ENCODE peak calls at places on chromosomes 3 and 15, in four cellular contexts. R is stimulated activated naive CD8-positive, alpha-beta T cell treated with anti-CD3 and anti-CD28 coated beads, Interleukin-15, Interleukin-2, amounts not matched to agents 100 U/mL and 50 U/mL, for 24 hours; K is HuH-7; W is GM04504. V is an unnamed sample.

GRCh38 chr3:193053031-193053430 is 135.4 kb upstream of the MB21D2 start:
- DNase-seq in R (no peak), K (no peak), W (no peak), V (no peak)

GRCh38 chr3:55362206-55362960 is 124.7 kb downstream of the WNT5A start:
- DNase-seq in R (no peak), K (no peak), W (no peak), V (no peak)

GRCh38 chr3:52047295-52047960 is 8.9 kb downstream of the DUSP7 start:
- DNase-seq in R (no peak), K (no peak), W (no peak), V (no peak)

GRCh38 chr15:93063292-93063671 is 25.7 kb downstream of the RGMA start:
- DNase-seq in R (no peak), K (no peak), W (no peak), V (no peak)

GRCh38 chr15:74384566-74385441 is 17.4 kb upstream of the CYP11A1 start:
- DNase-seq in R (peak), K (no peak), W (no peak), V (peak)

GRCh38 chr3:180011927-180012326 is 24.8 kb downstream of the PEX5L start:
- DNase-seq in R (no peak), K (no peak), W (no peak), V (no peak)

GRCh38 chr3:14843321-14843720 is 24.6 kb downstream of the FGD5 start:
- DNase-seq in R (no peak), K (no peak), W (no peak), V (no peak)

GRCh38 chr15:92907229-92907628 is 7.1 kb downstream of the CHD2 start:
- DNase-seq in R (no peak), K (no peak), W (no peak), V (no peak)

GRCh38 chr15:70962084-70962483 is 69.5 kb downstream of the LRRC49 start:
- DNase-seq in R (no peak), K (no peak), W (no peak), V (no peak)

GRCh38 chr3:43343778-43344177 is 57.4 kb downstream of the SNRK start:
- DNase-seq in R (no peak), K (no peak), W (no peak), V (no peak)

GRCh38 chr3:100496711-100497261 is 4.4 kb downstream of the TMEM45A start:
- DNase-seq in R (no peak), K (no peak), W (no peak), V (no peak)

GRCh38 chr15:66212471-66212870 is 41.1 kb downstream of the MEGF11 start:
- DNase-seq in R (no peak), K (no peak), W (no peak), V (no peak)

GRCh38 chr3:15284121-15284889 is 48.1 kb downstream of the SH3BP5 start:
- DNase-seq in R (no peak), K (no peak), W (no peak), V (no peak)

GRCh38 chr3:29949131-29949530 is 657.3 kb upstream of the TGFBR2 start:
- DNase-seq in R (no peak), K (no peak), W (no peak), V (no peak)